ENCODE peak calls at places on chromosomes 5 and 9, in ten cellular contexts. L is HCT116, B is A673, F is uterus, S is adipocyte, C is AG04450, X is HFF-Myc, U is bronchial epithelial cell, M is epithelial cell of proximal tubule, A is aorta. H is an unnamed sample.

GRCh38 chr5:9284781-9285307 is 261.0 kb downstream of the SEMA5A start:
- DNase-seq in L (no peak), B (no peak), F (peak), S (peak), C (peak), X (peak), U (no peak), M (no peak), A (no peak), H (peak)

GRCh38 chr9:95903398-95903797 is 27.9 kb downstream of the ERCC6L2 start:
- DNase-seq in L (no peak), B (no peak), F (no peak), S (peak), C (no peak), X (no peak), U (no peak), M (no peak), A (no peak), H (no peak)

GRCh38 chr5:56480305-56481146 is 247.4 kb upstream of the ANKRD55 start:
- DNase-seq in L (no peak), B (peak), F (peak), S (peak), C (no peak), X (no peak), U (peak), M (no peak), A (peak), H (no peak)

GRCh38 chr5:150599917-150600511 is 40.4 kb upstream of the SYNPO start:
- DNase-seq in L (no peak), B (peak), F (peak), S (peak), C (peak), X (peak), U (peak), M (peak), A (peak), H (no peak)

GRCh38 chr9:26939934-26940711 is 6.9 kb downstream of the PLAA start:
- DNase-seq in L (no peak), B (no peak), F (no peak), S (peak), C (no peak), X (no peak), U (no peak), M (no peak), A (no peak), H (no peak)

GRCh38 chr9:93059097-93059959 is 827 bp downstream of the SUSD3 start:
- DNase-seq in L (no peak), B (no peak), F (peak), S (no peak), C (no peak), X (no peak), U (no peak), M (no peak), A (no peak), H (no peak)

GRCh38 chr9:93111001-93111370 is 15.0 kb downstream of the CARD19 start:
- DNase-seq in L (no peak), B (no peak), F (peak), S (no peak), C (no peak), X (no peak), U (no peak), M (no peak), A (peak), H (no peak)

GRCh38 chr9:135010363-135010860 is 77.1 kb upstream of the OLFM1 start:
- DNase-seq in L (no peak), B (peak), F (no peak), S (no peak), C (no peak), X (no peak), U (no peak), M (no peak), A (peak), H (no peak)

GRCh38 chr9:120210301-120210700 is 369.7 kb downstream of the CDK5RAP2 start:
- DNase-seq in L (no peak), B (no peak), F (no peak), S (no peak), C (no peak), X (no peak), U (no peak), M (no peak), A (no peak), H (no peak)

GRCh38 chr9:33785914-33786313 is 9.4 kb upstream of the PRSS3 start:
- DNase-seq in L (no peak), B (peak), F (no peak), S (no peak), C (no peak), X (no peak), U (no peak), M (no peak), A (no peak), H (no peak)

GRCh38 chr5:80369521-80369920 is 38.3 kb upstream of the ZFYVE16 start:
- DNase-seq in L (no peak), B (peak), F (no peak), S (no peak), C (no peak), X (no peak), U (no peak), M (no peak), A (no peak), H (no peak)

GRCh38 chr5:158209219-158209908 is 350.4 kb upstream of the CLINT1 start:
- DNase-seq in L (no peak), B (no peak), F (no peak), S (peak), C (no peak), X (no peak), U (no peak), M (no peak), A (no peak), H (no peak)

GRCh38 chr5:1654786-1655495 is 131.2 kb upstream of the LPCAT1 start:
- DNase-seq in L (no peak), B (no peak), F (no peak), S (no peak), C (no peak), X (no peak), U (no peak), M (no peak), A (no peak), H (no peak)

GRCh38 chr9:8734760-8735159 is 935.2 kb upstream of the DMAC1 start:
- DNase-seq in L (no peak), B (no peak), F (no peak), S (no peak), C (no peak), X (no peak), U (no peak), M (peak), A (no peak), H (peak)
- H3K4me3 ChIP-seq in L (no peak), B (no peak), F (no peak), S (no peak), C (no peak), X (no peak), U (no peak), M (no peak), A (no peak), H (no peak)

DNA sequence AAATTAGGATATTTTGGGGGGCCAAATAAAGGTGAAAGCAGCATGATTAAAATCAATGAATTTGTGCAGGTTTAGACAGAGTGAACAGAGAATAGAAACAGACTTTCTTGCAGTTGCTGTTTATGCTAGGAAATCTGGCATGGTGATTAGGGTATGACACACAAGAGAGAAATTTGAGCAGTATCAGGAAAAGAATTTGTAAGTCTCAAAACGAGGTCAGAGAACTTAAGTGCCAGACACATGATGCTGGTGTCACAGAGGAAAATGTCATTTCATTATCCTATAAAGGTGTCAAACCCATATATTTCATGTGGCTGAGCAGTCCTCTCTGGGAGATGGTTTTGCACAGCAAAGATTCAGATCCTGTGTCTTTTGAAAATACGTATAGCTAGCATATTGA is 15.7 kb downstream of the LVRN start:
- DNase-seq in L (no peak), B (no peak), F (no peak), S (peak), C (peak), X (peak), U (peak), M (peak), A (no peak), H (peak)
- H3K4me3 ChIP-seq in L (no peak), B (no peak), F (no peak), S (peak), C (no peak), X (no peak), U (no peak), M (no peak), A (no peak), H (no peak)

DNA sequence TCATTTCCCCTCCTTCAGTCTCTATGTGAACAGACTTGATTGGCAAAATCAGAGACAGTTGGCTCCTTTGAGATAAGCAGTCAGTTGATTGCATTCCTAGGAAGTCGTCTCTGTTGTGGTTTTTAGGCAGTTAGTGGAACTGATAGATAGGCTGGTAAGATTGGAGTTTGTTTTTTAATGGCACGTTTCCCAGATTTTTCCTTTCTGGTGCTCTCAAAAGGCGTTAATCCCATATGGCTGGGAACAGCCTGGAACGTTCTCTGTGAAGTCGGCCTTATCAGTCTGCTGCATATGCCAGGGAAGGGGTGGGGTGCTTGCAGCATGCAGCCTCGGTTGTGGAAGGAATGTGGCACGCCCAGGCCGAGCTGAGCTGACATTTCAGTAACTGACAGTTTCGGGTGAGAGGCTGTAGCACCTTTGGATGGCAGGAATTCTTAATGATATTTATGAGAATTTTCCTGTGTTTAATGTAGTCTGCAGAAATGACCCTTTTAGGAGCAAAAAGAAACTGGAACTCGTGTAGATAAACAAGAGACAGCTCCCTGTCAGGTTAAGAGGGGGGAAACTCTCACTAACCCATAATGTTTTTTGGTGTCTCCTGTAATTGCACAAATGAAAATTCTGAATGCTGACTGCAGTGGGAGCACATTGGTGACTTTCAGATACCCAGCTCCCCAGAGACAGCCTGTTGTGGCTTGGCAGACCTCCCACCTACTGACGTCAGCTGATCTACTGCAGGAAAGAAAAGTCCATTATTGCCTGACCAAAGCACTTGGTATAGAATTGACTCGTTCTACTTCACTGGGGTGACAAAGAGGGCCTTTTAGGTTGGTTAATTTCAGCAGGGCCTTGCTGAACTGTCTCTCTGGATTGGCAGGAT is 6.3 kb downstream of the SPTAN1 start:
- DNase-seq in L (peak), B (peak), F (peak), S (peak), C (peak), X (peak), U (peak), M (peak), A (peak), H (peak)
- H3K4me3 ChIP-seq in L (no peak), B (peak), F (no peak), S (peak), C (peak), X (no peak), U (no peak), M (peak), A (no peak), H (peak)

GRCh38 chr9:115362101-115362500 is 244.1 kb upstream of the TNC start:
- DNase-seq in L (no peak), B (no peak), F (no peak), S (no peak), C (no peak), X (no peak), U (no peak), M (no peak), A (no peak), H (no peak)

GRCh38 chr9:115369322-115369957 is 251.5 kb upstream of the TNC start:
- DNase-seq in L (no peak), B (peak), F (no peak), S (peak), C (peak), X (peak), U (peak), M (no peak), A (no peak), H (peak)

GRCh38 chr9:115367780-115368179 is 249.8 kb upstream of the TNC start:
- DNase-seq in L (no peak), B (no peak), F (no peak), S (peak), C (no peak), X (no peak), U (peak), M (peak), A (no peak), H (no peak)

GRCh38 chr9:115364991-115365390 is 247.0 kb upstream of the TNC start:
- DNase-seq in L (no peak), B (no peak), F (no peak), S (no peak), C (peak), X (no peak), U (no peak), M (no peak), A (no peak), H (no peak)

GRCh38 chr9:115367321-115367720 is 249.4 kb upstream of the TNC start:
- DNase-seq in L (no peak), B (no peak), F (no peak), S (no peak), C (no peak), X (no peak), U (no peak), M (no peak), A (no peak), H (no peak)
- H3K4me3 ChIP-seq in L (no peak), B (no peak), F (no peak), S (no peak), C (no peak), X (no peak), U (no peak), M (no peak), A (no peak), H (no peak)

GRCh38 chr5:135039526-135040296 is 5.7 kb upstream of the PITX1 start:
- DNase-seq in L (no peak), B (no peak), F (no peak), S (peak), C (no peak), X (no peak), U (no peak), M (no peak), A (peak), H (no peak)

GRCh38 chr5:135040331-135041144 is 6.5 kb upstream of the PITX1 start:
- DNase-seq in L (no peak), B (no peak), F (no peak), S (no peak), C (no peak), X (no peak), U (no peak), M (no peak), A (peak), H (no peak)

GRCh38 chr5:135037519-135038201 is 3.6 kb upstream of the PITX1 start:
- DNase-seq in L (no peak), B (no peak), F (no peak), S (peak), C (no peak), X (no peak), U (no peak), M (no peak), A (peak), H (no peak)

GRCh38 chr5:135038202-135038828 is 4.3 kb upstream of the PITX1 start:
- DNase-seq in L (no peak), B (no peak), F (no peak), S (peak), C (no peak), X (no peak), U (no peak), M (no peak), A (peak), H (no peak)

GRCh38 chr5:135038829-135039525 is 4.9 kb upstream of the PITX1 start:
- DNase-seq in L (no peak), B (no peak), F (no peak), S (peak), C (no peak), X (no peak), U (peak), M (no peak), A (peak), H (no peak)
- H3K4me3 ChIP-seq in L (peak), B (peak), F (no peak), S (no peak), C (peak), X (peak), U (peak), M (no peak), A (no peak), H (peak)

DNA sequence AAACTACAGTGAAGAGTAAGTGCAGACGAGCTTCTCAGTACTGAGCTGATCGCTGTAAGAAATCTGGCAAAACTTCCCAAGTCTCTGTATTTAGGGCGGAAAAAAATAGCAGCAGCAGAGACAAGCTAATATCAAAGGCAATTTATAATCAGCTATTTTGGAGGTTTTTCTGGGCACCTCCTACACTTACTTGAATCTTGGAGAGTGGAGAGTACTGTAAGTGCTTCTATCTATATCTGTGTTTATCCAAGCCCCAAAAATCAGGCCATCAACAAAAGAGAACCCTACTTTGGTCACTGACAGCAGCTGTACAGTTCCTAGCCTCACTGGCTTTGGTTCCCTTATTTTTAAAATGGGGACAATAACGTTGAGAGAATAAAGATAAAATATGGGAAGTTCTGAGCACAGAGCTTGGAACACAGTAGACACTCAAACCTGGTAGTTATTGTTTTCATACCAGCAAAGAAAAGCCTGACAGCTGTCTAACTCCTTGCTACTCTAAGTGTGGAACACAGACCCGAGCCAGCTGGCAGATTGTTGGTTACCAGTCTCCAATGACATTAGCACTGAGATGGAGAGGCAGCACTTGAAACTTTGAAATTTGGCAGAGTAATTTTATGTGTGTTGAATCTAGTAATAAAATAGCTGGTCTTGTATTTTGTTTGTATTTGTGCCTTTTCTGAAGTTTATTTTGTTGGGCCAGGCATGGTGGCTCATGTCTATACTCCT is 96.0 kb upstream of the SLC28A3 start:
- DNase-seq in L (no peak), B (no peak), F (no peak), S (no peak), C (no peak), X (no peak), U (no peak), M (no peak), A (no peak), H (no peak)
- H3K4me3 ChIP-seq in L (no peak), B (no peak), F (no peak), S (no peak), C (no peak), X (no peak), U (no peak), M (no peak), A (no peak), H (no peak)

DNA sequence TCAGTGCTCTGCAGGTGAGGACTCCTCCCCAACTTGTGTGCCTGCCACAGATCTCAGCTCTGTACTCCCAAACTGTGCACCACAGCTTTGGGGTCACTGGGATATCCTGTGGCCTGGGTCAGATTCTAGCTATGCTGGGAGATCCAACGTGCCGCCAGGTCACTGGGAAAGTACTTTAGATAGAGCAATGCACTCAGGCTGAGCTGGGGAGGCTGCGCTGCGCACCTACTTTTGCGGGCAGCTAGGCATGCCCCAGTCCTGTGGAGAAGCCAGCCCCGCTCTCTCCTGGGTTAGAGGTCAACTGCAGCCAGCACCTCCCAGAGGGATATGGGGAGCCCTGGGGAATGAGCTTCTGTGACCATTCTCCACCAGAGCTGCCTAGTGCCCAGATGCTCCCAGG is 552.1 kb upstream of the CDH9 start:
- DNase-seq in L (no peak), B (no peak), F (no peak), S (no peak), C (no peak), X (no peak), U (no peak), M (no peak), A (peak), H (no peak)
- H3K4me3 ChIP-seq in L (no peak), B (no peak), F (no peak), S (no peak), C (no peak), X (no peak), U (no peak), M (no peak), A (no peak), H (no peak)

H was measured in AG09309.